ENCODE peak calls at places on chromosomes 16 and 17, in seven cellular contexts. One of them, this sample, is unnamed.

GRCh38 chr17:39071573-39071972 is 79.9 kb downstream of the PLXDC1 start:
- DNase-seq in uterus: no peak
- DNase-seq in DND-41: no peak
- DNase-seq in colonic mucosa: no peak
- DNase-seq in astrocyte: no peak
- DNase-seq in Peyer's patch: no peak
- DNase-seq in A549: no peak
- DNase-seq in this sample: no peak

GRCh38 chr16:84195201-84196093 is 4.5 kb downstream of the ADAD2 start:
- DNase-seq in uterus: no peak
- DNase-seq in DND-41: no peak
- DNase-seq in colonic mucosa: no peak
- DNase-seq in astrocyte: no peak
- DNase-seq in Peyer's patch: no peak
- DNase-seq in A549: no peak
- DNase-seq in this sample: no peak

GRCh38 chr17:61495161-61495857 is 43.1 kb downstream of the TBX4 start:
- DNase-seq in uterus: no peak
- DNase-seq in DND-41: no peak
- DNase-seq in colonic mucosa: no peak
- DNase-seq in astrocyte: peak
- DNase-seq in Peyer's patch: no peak
- DNase-seq in A549: no peak
- DNase-seq in this sample: peak

GRCh38 chr16:30541502-30542329 is 7.1 kb upstream of the ZNF747 start:
- DNase-seq in uterus: no peak
- DNase-seq in DND-41: no peak
- DNase-seq in colonic mucosa: peak
- DNase-seq in astrocyte: peak
- DNase-seq in Peyer's patch: no peak
- DNase-seq in A549: no peak
- DNase-seq in this sample: no peak

GRCh38 chr17:82242977-82243647 is 14.3 kb downstream of the SLC16A3 start:
- DNase-seq in uterus: peak
- DNase-seq in DND-41: no peak
- DNase-seq in colonic mucosa: peak
- DNase-seq in astrocyte: peak
- DNase-seq in Peyer's patch: no peak
- DNase-seq in A549: peak
- DNase-seq in this sample: no peak

GRCh38 chr16:9885876-9886275 is 296.4 kb downstream of the GRIN2A start:
- DNase-seq in uterus: no peak
- DNase-seq in DND-41: no peak
- DNase-seq in colonic mucosa: no peak
- DNase-seq in astrocyte: no peak
- DNase-seq in Peyer's patch: no peak
- DNase-seq in A549: no peak
- DNase-seq in this sample: no peak

GRCh38 chr17:46742539-46743270 is 75.8 kb downstream of the WNT3 start:
- DNase-seq in uterus: no peak
- DNase-seq in DND-41: no peak
- DNase-seq in colonic mucosa: no peak
- DNase-seq in astrocyte: peak
- DNase-seq in Peyer's patch: no peak
- DNase-seq in A549: peak
- DNase-seq in this sample: no peak

GRCh38 chr17:60127068-60128064 is 22.4 kb upstream of the CA4 start:
- DNase-seq in uterus: no peak
- DNase-seq in DND-41: no peak
- DNase-seq in colonic mucosa: no peak
- DNase-seq in astrocyte: no peak
- DNase-seq in Peyer's patch: no peak
- DNase-seq in A549: no peak
- DNase-seq in this sample: no peak

GRCh38 chr17:8393470-8394231 is 4.0 kb downstream of the RNF222 start:
- DNase-seq in uterus: no peak
- DNase-seq in DND-41: no peak
- DNase-seq in colonic mucosa: peak
- DNase-seq in astrocyte: no peak
- DNase-seq in Peyer's patch: peak
- DNase-seq in A549: no peak
- DNase-seq in this sample: peak

GRCh38 chr17:50096092-50096491 is 941 bp downstream of the PDK2 start:
- DNase-seq in uterus: no peak
- DNase-seq in DND-41: no peak
- DNase-seq in colonic mucosa: no peak
- DNase-seq in astrocyte: no peak
- DNase-seq in Peyer's patch: no peak
- DNase-seq in A549: no peak
- DNase-seq in this sample: no peak

GRCh38 chr17:17844079-17844478 is 7.3 kb upstream of the SREBF1 start:
- DNase-seq in uterus: no peak
- DNase-seq in DND-41: no peak
- DNase-seq in colonic mucosa: no peak
- DNase-seq in astrocyte: no peak
- DNase-seq in Peyer's patch: no peak
- DNase-seq in A549: no peak
- DNase-seq in this sample: no peak

GRCh38 chr17:82786427-82786826 is 34.6 kb downstream of the TBCD start:
- DNase-seq in uterus: no peak
- DNase-seq in DND-41: no peak
- DNase-seq in colonic mucosa: no peak
- DNase-seq in astrocyte: no peak
- DNase-seq in Peyer's patch: no peak
- DNase-seq in A549: no peak
- DNase-seq in this sample: no peak

GRCh38 chr17:77456951-77457548 is 316.3 kb downstream of the SEC14L1 start:
- DNase-seq in uterus: no peak
- DNase-seq in DND-41: no peak
- DNase-seq in colonic mucosa: no peak
- DNase-seq in astrocyte: no peak
- DNase-seq in Peyer's patch: peak
- DNase-seq in A549: no peak
- DNase-seq in this sample: peak

GRCh38 chr17:77324227-77324626 is 183.5 kb downstream of the SEC14L1 start:
- DNase-seq in uterus: peak
- DNase-seq in DND-41: no peak
- DNase-seq in colonic mucosa: peak
- DNase-seq in astrocyte: no peak
- DNase-seq in Peyer's patch: peak
- DNase-seq in A549: no peak
- DNase-seq in this sample: no peak

GRCh38 chr17:78537217-78537860 is 39.9 kb downstream of the DNAH17 start:
- DNase-seq in uterus: no peak
- DNase-seq in DND-41: no peak
- DNase-seq in colonic mucosa: no peak
- DNase-seq in astrocyte: no peak
- DNase-seq in Peyer's patch: no peak
- DNase-seq in A549: no peak
- DNase-seq in this sample: no peak

GRCh38 chr16:54633943-54634362 is 296.7 kb upstream of the IRX5 start:
- DNase-seq in uterus: no peak
- DNase-seq in DND-41: peak
- DNase-seq in colonic mucosa: no peak
- DNase-seq in astrocyte: no peak
- DNase-seq in Peyer's patch: no peak
- DNase-seq in A549: peak
- DNase-seq in this sample: no peak
- TF ChIP-seq CTCF in uterus: no peak
- TF ChIP-seq CTCF in DND-41: peak
- TF ChIP-seq CTCF in colonic mucosa: no peak
- TF ChIP-seq CTCF in astrocyte: peak
- TF ChIP-seq CTCF in Peyer's patch: no peak
- TF ChIP-seq CTCF in A549: peak
- TF ChIP-seq CTCF in this sample: no peak

GRCh38 chr16:3434373-3434772 is 8.9 kb downstream of the ZNF597 start:
- DNase-seq in uterus: no peak
- DNase-seq in DND-41: no peak
- DNase-seq in colonic mucosa: no peak
- DNase-seq in astrocyte: no peak
- DNase-seq in Peyer's patch: no peak
- DNase-seq in A549: no peak
- DNase-seq in this sample: peak

DNA sequence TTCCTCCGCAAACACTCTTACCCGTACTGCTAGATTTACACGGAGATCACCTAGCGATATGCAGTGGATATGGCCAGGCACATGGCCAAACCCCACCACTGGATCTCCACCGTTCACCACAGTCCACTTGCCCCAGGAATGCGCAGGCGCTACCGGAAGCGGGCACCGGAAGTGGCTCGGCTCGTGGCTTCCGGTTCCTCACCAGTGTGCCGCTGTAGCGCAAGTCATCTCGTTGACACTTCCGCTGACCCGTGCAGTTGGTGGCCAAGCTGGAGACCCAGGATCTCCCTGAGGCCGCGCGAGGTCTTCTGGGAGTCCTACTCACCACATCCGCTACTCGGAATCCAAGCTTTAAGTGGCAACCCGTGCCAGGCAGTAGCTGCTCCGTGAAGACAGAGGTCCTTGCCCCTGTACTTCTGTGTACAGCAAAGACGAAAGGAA is 11.5 kb downstream of the ZNF597 start:
- DNase-seq in uterus: peak
- DNase-seq in DND-41: no peak
- DNase-seq in colonic mucosa: peak
- DNase-seq in astrocyte: peak
- DNase-seq in Peyer's patch: no peak
- DNase-seq in A549: no peak
- DNase-seq in this sample: no peak
- H3K4me3 ChIP-seq in uterus: no peak
- H3K4me3 ChIP-seq in DND-41: no peak
- H3K4me3 ChIP-seq in colonic mucosa: no peak
- H3K4me3 ChIP-seq in astrocyte: peak
- H3K4me3 ChIP-seq in Peyer's patch: no peak
- H3K4me3 ChIP-seq in A549: no peak
- H3K4me3 ChIP-seq in this sample: no peak

GRCh38 chr16:58912571-58912970 is 178.5 kb upstream of the GOT2 start:
- DNase-seq in uterus: no peak
- DNase-seq in DND-41: no peak
- DNase-seq in colonic mucosa: no peak
- DNase-seq in astrocyte: no peak
- DNase-seq in Peyer's patch: no peak
- DNase-seq in A549: no peak
- DNase-seq in this sample: no peak
- TF ChIP-seq CTCF in uterus: no peak
- TF ChIP-seq CTCF in DND-41: no peak
- TF ChIP-seq CTCF in colonic mucosa: no peak
- TF ChIP-seq CTCF in astrocyte: no peak
- TF ChIP-seq CTCF in Peyer's patch: no peak
- TF ChIP-seq CTCF in A549: no peak
- TF ChIP-seq CTCF in this sample: no peak

DNA sequence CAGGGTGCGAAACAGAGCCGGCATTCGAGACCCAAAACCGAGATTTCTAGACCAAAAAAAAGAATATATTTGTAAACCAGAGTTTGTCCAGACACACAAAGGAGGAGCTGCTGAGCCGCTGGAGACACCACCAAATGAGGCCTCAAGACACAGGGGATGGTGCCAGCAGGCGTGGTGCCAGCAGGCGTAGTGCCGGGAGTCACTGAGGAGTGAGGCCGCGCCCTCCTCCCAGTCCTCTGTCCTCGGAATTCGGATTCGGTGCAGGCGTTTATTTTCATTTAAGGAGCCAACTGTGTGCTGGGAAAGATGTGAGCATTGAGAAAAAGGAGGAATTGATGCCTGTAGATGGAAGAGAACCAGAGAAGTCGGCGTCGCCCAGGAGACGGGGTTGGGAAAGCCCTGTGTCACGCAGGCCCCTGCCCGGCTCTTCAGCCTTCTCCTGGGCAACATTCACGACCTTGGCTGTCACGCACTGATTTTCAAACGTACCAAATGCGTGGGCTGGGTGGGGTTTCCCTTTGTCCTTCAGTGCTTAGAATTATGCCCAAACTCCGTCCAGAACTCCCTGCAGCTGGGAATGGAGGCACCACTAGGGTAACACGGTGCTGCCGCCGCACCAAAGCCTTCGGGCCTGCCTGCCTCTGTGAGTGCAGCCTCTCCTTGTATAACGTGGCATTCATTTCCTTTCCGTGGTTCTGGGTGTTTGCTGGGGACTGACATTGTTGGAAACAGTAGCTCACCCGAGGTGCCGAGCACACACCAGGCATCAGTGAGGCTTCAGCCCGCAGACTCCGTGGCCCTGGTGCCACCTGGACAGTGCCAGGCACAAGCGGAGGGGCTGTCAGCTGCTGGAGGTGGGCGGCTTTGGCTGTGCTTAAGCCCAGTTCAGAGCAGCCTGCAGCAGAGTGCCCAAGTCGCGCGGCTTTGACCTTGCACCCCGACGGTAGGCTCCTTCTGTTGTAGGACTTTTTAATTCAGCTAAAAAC is 49.0 kb upstream of the CHMP6 start:
- DNase-seq in uterus: peak
- DNase-seq in DND-41: no peak
- DNase-seq in colonic mucosa: peak
- DNase-seq in astrocyte: peak
- DNase-seq in Peyer's patch: peak
- DNase-seq in A549: no peak
- DNase-seq in this sample: no peak
- H3K4me3 ChIP-seq in uterus: no peak
- H3K4me3 ChIP-seq in DND-41: no peak
- H3K4me3 ChIP-seq in colonic mucosa: no peak
- H3K4me3 ChIP-seq in astrocyte: no peak
- H3K4me3 ChIP-seq in Peyer's patch: no peak
- H3K4me3 ChIP-seq in A549: no peak
- H3K4me3 ChIP-seq in this sample: no peak